ENCODE peak calls at places on chromosomes 16 and 17, in four cellular contexts. H is A549, M is cardiac muscle cell, L is left ventricle myocardium inferior. K is an unnamed sample.

GRCh38 chr16:81740163-81740562 is 38.9 kb upstream of the PLCG2 start:
- DNase-seq in H (no peak), M (no peak), L (no peak), K (no peak)

GRCh38 chr17:45739786-45740185 is 44.3 kb upstream of the CRHR1 start:
- DNase-seq in H (no peak), M (no peak), L (no peak), K (no peak)

GRCh38 chr17:43556292-43556691 is 10.2 kb upstream of the ETV4 start:
- DNase-seq in H (peak; percentile 95), M (peak; percentile 32), L (no peak), K (no peak)

GRCh38 chr16:83797013-83797412 is 10.8 kb upstream of the HSBP1 start:
- DNase-seq in H (no peak), M (no peak), L (no peak), K (no peak)

GRCh38 chr16:86387461-86388440 is 122.6 kb upstream of the FOXF1 start:
- DNase-seq in H (peak; percentile 41), M (peak; percentile 96), L (no peak), K (no peak)

GRCh38 chr17:27457731-27458523 is 1.7 kb downstream of the KSR1 start:
- DNase-seq in H (no peak), M (peak; percentile 50), L (no peak), K (peak; percentile 29)

GRCh38 chr16:89285381-89285780 is 67.9 kb downstream of the ZNF778 start:
- DNase-seq in H (no peak), M (no peak), L (no peak), K (no peak)

GRCh38 chr16:73387979-73388378 is 340.1 kb upstream of the ZFHX3 start:
- DNase-seq in H (no peak), M (no peak), L (no peak), K (no peak)

GRCh38 chr17:81480140-81480917 is 32.3 kb downstream of the ACTG1 start:
- DNase-seq in H (peak; percentile 56), M (peak; percentile 80), L (no peak), K (no peak)

GRCh38 chr16:27199747-27200146 is 3.6 kb upstream of the KDM8 start:
- DNase-seq in H (no peak), M (no peak), L (no peak), K (no peak)

GRCh38 chr17:49783051-49783715 is 5.3 kb upstream of the KAT7 start:
- DNase-seq in H (no peak), M (no peak), L (peak; percentile 42), K (no peak)

GRCh38 chr16:3095869-3096268 is 3.2 kb downstream of the ZSCAN10 start:
- DNase-seq in H (peak; percentile 35), M (no peak), L (no peak), K (no peak)
- TF ChIP-seq CTCF in H (peak; percentile 19), M (peak; percentile 22), L (peak; percentile 26), K (peak; percentile 33)

GRCh38 chr17:75288784-75289121 is 480 bp downstream of the SLC25A19 start:
- DNase-seq in H (no peak), M (no peak), L (no peak), K (no peak)

GRCh38 chr17:75288359-75288758 is 874 bp downstream of the SLC25A19 start:
- DNase-seq in H (no peak), M (no peak), L (no peak), K (no peak)

GRCh38 chr17:75289832-75290337 is 652 bp upstream of the SLC25A19 start:
- DNase-seq in H (peak; percentile 70), M (peak; percentile 68), L (peak; percentile 52), K (no peak)

GRCh38 chr17:75287221-75287620 is 2.0 kb downstream of the SLC25A19 start:
- DNase-seq in H (no peak), M (no peak), L (no peak), K (no peak)

DNA sequence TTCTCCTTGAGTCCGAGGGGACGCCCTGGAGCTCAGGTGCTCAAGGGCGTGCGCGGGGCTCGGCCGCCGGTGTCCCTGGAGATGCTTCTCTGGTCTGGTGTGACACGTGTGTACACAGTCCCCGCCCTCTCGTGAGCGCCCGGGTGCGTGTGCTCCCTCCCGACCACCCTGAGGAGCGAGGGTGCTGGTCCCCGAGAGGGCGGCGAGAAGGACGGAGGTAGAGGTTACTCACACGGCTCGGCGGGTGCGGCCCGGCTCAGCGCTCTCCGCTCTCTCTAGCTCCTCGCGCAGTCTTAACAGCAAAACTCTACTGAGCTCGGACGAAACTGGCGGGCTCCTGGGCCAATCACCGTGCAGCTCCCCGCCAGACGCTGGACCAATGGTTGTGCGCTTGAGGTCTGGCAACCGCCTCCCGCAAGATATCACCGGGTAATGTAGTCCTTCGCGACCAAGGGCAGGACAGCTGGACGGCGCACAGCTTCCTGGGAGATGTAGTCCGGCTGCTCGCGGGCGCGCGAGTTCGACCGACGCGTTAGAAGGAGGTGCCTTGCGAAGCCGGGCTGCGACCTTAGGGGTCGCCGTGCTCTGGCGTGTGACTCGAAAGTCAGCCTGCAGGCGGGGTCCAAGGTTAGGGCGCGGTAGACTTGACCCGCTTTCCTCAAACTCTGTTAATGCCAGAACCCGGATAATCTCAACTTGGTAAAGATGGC is at the start of gene SLC25A19:
- DNase-seq in H (peak; percentile 100), M (peak; percentile 99), L (peak; percentile 98), K (peak; percentile 94)
- TF ChIP-seq CTCF in H (no peak), M (no peak), L (peak; percentile 36), K (peak; percentile 34)

DNA sequence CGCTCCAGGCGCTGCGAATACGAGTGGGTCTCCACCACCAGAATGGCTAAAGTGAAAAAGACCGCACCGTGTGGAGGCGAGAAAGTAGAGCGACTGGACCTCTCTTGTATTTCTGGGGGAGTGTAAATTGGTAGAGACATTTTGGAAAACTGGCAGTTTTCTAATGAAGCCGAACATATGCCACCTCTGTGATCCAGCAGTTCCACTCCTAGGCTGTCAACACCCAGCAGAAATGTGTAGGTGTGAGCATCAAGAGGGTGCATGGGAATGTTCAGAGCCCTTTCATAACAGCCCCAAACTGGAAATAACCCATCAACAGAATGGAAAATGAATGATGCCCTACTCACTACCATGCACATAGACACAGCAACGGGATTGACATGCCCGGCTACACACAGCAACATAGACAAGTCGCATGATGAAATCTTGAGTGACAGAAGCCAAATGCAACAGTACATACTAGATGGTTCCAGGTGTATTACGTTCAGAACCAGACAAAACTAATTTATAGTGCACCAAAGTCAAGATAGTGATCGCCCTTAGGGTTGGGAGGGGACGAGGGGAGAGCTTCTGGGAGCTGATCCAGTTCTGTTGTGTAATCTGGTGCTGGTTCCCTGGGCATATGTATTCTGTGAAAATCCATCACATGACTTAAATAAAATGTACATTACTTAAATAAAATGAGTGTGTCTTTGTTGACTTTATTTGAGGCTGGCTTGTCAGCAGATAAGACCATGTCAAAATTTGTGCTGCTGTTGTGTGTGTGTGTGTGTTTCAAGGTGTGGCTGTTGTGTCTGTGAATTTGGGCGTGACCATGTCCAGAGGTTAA is 877 bp upstream of the BCL7C start:
- DNase-seq in H (no peak), M (no peak), L (no peak), K (no peak)
- TF ChIP-seq CTCF in H (no peak), M (no peak), L (no peak), K (no peak)

DNA sequence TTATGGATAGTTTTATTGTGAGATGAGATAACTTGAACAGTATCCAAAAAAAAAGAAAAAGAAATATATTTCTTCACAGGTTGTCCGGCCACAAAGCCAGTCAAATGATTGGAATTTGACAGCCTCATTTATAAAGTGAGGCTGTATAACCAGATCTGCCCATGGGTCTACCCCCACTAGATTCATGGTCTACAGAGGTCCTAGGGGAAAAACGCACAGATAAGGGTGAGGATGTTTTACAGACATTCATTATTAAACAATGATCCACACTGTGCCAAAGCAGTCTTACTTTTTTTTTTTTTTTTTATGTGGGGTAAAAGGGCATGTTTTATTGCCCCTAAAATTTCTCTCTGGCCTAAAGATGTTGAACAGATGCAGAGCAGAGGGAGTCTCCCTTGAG is 1503.0 kb upstream of the CDH8 start:
- DNase-seq in H (no peak), M (no peak), L (no peak), K (no peak)
- TF ChIP-seq CTCF in H (no peak), M (no peak), L (no peak), K (no peak)

DNA sequence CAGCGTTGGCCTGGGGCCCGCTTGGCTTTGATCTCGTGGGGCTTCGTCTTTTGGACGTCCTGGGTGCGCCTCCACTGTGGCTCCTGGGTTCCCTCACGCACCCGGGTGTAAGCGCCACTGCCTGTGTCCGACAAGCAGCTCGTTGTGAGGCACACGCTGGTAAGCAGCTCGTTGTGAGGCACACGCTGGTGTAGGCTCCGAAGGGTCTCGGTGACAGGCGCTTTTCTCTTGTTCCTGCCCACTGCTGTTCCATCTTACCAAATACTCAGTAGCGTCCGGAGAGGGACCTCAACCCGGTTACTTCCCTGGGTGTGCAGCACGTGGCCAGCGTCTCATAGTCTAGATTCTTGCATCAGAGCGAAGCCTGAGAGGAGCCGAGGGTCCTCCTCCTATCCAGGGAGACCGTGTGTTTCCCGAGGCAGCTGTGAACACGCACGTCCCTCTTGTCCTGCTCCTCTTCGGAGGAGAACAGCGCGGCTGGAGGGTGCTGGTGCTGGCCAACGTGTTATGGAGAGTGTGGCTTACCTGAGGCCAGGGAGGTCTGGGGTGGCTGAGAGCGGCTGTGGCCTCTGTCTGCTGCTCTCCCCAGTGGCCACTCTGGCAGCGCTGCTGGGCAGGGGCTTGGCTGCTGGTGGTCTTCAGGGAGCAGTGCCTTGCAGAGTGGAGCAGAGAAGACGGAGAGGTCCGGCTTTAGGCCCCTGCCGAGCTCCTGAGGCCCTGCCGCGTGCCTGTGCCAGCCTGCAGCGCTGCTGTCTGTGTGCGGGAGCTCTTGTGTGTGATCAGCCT is 32.1 kb upstream of the ZNF750 start:
- DNase-seq in H (no peak), M (no peak), L (no peak), K (no peak)
- TF ChIP-seq CTCF in H (no peak), M (no peak), L (no peak), K (no peak)

K was measured in endothelial cell.